ENCODE peak calls at places on chromosomes 3 and 15, in five cellular contexts. Q, M, U, Z and O are unnamed samples.

GRCh38 chr3:33131328-33132018 is 17.7 kb downstream of the CRTAP start:
- DNase-seq in Q (peak; percentile 67), M (no peak), U (peak; percentile 82), Z (peak; percentile 30), O (peak; percentile 85)

GRCh38 chr3:128293930-128294329 is 140.6 kb downstream of the EEFSEC start:
- DNase-seq in Q (no peak), M (no peak), U (no peak), Z (no peak), O (no peak)

GRCh38 chr3:118641608-118642007 is 393.0 kb downstream of the IGSF11 start:
- DNase-seq in Q (peak; percentile 68), M (no peak), U (peak; percentile 61), Z (no peak), O (no peak)

GRCh38 chr15:95247068-95247984 is 1016.0 kb downstream of the MCTP2 start:
- DNase-seq in Q (no peak), M (no peak), U (no peak), Z (no peak), O (peak; percentile 95)

GRCh38 chr3:190433626-190434025 is 16.1 kb downstream of the TMEM207 start:
- DNase-seq in Q (no peak), M (no peak), U (no peak), Z (no peak), O (no peak)

GRCh38 chr3:147730311-147730710 is 321.1 kb downstream of the ZIC1 start:
- DNase-seq in Q (no peak), M (no peak), U (no peak), Z (no peak), O (no peak)

GRCh38 chr3:57952208-57952631 is 56.0 kb upstream of the FLNB start:
- DNase-seq in Q (peak; percentile 42), M (no peak), U (no peak), Z (no peak), O (peak; percentile 88)

GRCh38 chr15:26879770-26880169 is 12.9 kb downstream of the GABRA5 start:
- DNase-seq in Q (no peak), M (no peak), U (no peak), Z (peak; percentile 33), O (no peak)

GRCh38 chr3:127455541-127456450 is 134.7 kb downstream of the TPRA1 start:
- DNase-seq in Q (peak; percentile 96), M (peak; percentile 91), U (peak; percentile 87), Z (peak; percentile 74), O (peak; percentile 49)

GRCh38 chr15:25733856-25734679 is 129.1 kb downstream of the ATP10A start:
- DNase-seq in Q (no peak), M (no peak), U (peak; percentile 52), Z (no peak), O (no peak)

GRCh38 chr3:50656417-50657195 is 18.1 kb upstream of the DOCK3 start:
- DNase-seq in Q (no peak), M (no peak), U (no peak), Z (no peak), O (no peak)

GRCh38 chr15:90519688-90520087 is 10.0 kb upstream of the CRTC3 start:
- DNase-seq in Q (no peak), M (no peak), U (no peak), Z (no peak), O (peak; percentile 58)

GRCh38 chr3:42750834-42751233 is 22.2 kb downstream of the CCDC13 start:
- DNase-seq in Q (no peak), M (no peak), U (no peak), Z (no peak), O (no peak)

GRCh38 chr3:38312356-38312755 is 30.3 kb downstream of the SLC22A14 start:
- DNase-seq in Q (no peak), M (no peak), U (no peak), Z (no peak), O (no peak)

GRCh38 chr3:131535131-131535530 is 32.4 kb upstream of the MRPL3 start:
- DNase-seq in Q (no peak), M (no peak), U (no peak), Z (no peak), O (peak; percentile 46)

GRCh38 chr3:126432361-126432760 is 37.7 kb downstream of the CFAP100 start:
- DNase-seq in Q (no peak), M (no peak), U (no peak), Z (no peak), O (peak; percentile 17)

GRCh38 chr3:184335661-184336483 is 1.5 kb upstream of the FAM131A start:
- DNase-seq in Q (peak; percentile 93), M (peak; percentile 96), U (peak; percentile 98), Z (peak; percentile 34), O (peak; percentile 75)

GRCh38 chr15:39776068-39776467 is 6.6 kb downstream of the FSIP1 start:
- DNase-seq in Q (no peak), M (no peak), U (no peak), Z (no peak), O (no peak)

GRCh38 chr15:76625267-76625666 is 279.9 kb downstream of the SCAPER start:
- DNase-seq in Q (no peak), M (no peak), U (no peak), Z (no peak), O (no peak)

GRCh38 chr3:17478673-17479072 is 263.8 kb downstream of the TBC1D5 start:
- DNase-seq in Q (no peak), M (no peak), U (no peak), Z (no peak), O (peak; percentile 67)

GRCh38 chr15:45129651-45130129 is at the start of the genes DUOX1 and DUOXA1:
- DNase-seq in Q (no peak), M (peak; percentile 94), U (peak; percentile 72), Z (no peak), O (no peak)

GRCh38 chr3:5330152-5330810 is 142.8 kb downstream of the EDEM1 start:
- DNase-seq in Q (no peak), M (no peak), U (no peak), Z (no peak), O (peak; percentile 0)

GRCh38 chr15:90711418-90711824 is 5.7 kb upstream of the BLM start:
- DNase-seq in Q (no peak), M (no peak), U (no peak), Z (peak; percentile 25), O (no peak)

GRCh38 chr15:31502541-31503229 is 176.1 kb downstream of the KLF13 start:
- DNase-seq in Q (no peak), M (no peak), U (no peak), Z (no peak), O (no peak)